ENCODE peak calls at places on chromosome 14, in four cellular contexts. G is A549, D is K562, T is HepG2. J is an unnamed sample.

GRCh38 chr14:35512765-35513164 is 21.2 kb upstream of the INSM2 start:
- DNase-seq in D (no peak), T (no peak), G (no peak), J (no peak)

GRCh38 chr14:105241641-105242040 is 6.7 kb upstream of the BTBD6 start:
- DNase-seq in G (no peak), T (no peak), D (no peak), J (no peak)

GRCh38 chr14:42814817-42815216 is 1208.1 kb downstream of the LRFN5 start:
- DNase-seq in D (no peak), T (no peak), G (no peak), J (no peak)

GRCh38 chr14:70660967-70661871 is 19.5 kb downstream of the TTC9 start:
- DNase-seq in T (no peak), D (no peak), G (no peak), J (no peak)

GRCh38 chr14:29868000-29868399 is 59.6 kb downstream of the PRKD1 start:
- DNase-seq in G (no peak), D (no peak), T (no peak), J (no peak)

GRCh38 chr14:71221119-71221518 is 313.9 kb downstream of the PCNX1 start:
- DNase-seq in T (no peak), G (no peak), D (no peak), J (no peak)

GRCh38 chr14:60723218-60724079 is 702 bp downstream of the SIX4 start:
- DNase-seq in T (no peak), D (peak), G (peak), J (no peak)

GRCh38 chr14:37590810-37591139 is 4.3 kb downstream of the FOXA1 start:
- DNase-seq in T (no peak), G (no peak), D (no peak), J (no peak)

GRCh38 chr14:73789996-73790581 is 61.5 kb upstream of the PTGR2 start:
- DNase-seq in D (no peak), T (no peak), G (no peak), J (no peak)

DNA sequence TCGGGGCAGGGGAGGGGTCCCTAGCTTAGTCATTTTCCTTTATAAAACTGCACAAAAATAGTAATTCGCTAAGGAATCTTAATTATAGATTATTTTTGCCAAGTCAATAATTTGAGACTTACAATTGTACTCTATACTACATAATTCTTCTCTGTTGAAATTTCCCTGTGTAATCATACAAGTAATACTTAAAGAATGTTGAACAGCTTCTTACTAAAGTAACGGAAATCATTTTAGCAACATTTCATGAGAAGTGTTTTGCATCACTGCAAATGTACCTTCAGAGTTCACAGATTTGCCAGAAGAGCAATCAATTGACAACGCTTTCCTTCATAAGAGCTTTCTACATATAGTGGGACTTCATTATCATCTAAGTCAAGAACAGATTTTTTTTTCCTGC is 7.9 kb upstream of the GNG2 start:
- DNase-seq in G (no peak), T (no peak), D (no peak), J (no peak)
- TF ChIP-seq RNF2 in G (no peak), T (no peak), D (no peak), J (no peak)

DNA sequence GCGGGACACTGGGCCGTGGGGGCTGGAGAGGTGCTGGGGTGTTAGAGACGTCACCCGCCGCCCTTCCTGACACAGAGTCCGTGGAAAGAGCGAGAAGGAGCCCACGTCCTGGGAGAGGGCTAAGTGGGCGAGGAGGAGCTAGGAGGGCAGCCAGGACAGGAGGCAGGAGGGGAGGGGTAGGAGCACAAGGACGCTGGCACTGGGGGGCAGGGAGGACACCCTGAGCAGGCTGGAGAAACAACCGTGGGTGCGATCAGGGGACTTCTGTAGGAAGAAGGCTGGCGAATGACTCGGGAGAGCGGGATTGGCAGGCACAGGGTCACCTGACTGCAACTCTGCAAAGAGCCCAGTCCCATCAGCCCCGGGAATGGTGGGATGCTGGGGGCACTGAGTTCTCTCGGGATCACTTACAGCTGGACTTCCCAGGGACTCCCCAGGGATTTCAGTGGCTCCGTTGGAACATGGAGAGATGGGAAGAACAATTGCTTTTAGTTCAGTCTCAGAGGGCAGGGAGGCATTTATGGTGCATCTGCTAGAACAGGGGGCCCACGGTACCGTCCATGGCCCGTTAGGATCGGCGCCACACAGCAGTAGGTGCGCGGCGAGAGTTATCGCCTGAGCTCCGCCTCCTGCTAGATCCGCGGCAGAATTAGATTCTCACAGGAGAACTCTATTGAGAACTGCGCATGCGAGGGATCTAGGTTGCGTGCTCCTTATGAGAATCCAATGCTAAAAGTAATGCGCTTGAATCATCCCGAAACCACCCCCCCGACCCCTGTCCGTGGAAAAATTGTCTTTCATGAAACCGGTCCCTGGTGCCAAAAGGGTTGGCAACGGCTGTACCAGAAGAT is 24.3 kb downstream of the UBR7 start:
- DNase-seq in G (peak), D (no peak), T (no peak), J (no peak)
- TF ChIP-seq RNF2 in G (no peak), D (no peak), T (no peak), J (no peak)

GRCh38 chr14:99688629-99689028 is 4.5 kb downstream of the CYP46A1 start:
- DNase-seq in G (no peak), D (no peak), T (no peak), J (no peak)

GRCh38 chr14:99688210-99688581 is 4.1 kb downstream of the CYP46A1 start:
- DNase-seq in G (no peak), T (no peak), D (no peak), J (no peak)

GRCh38 chr14:99686557-99687283 is 2.6 kb downstream of the CYP46A1 start:
- DNase-seq in T (no peak), D (no peak), G (no peak), J (no peak)

GRCh38 chr14:99689266-99690236 is 5.5 kb downstream of the CYP46A1 start:
- DNase-seq in D (no peak), T (no peak), G (no peak), J (peak)

DNA sequence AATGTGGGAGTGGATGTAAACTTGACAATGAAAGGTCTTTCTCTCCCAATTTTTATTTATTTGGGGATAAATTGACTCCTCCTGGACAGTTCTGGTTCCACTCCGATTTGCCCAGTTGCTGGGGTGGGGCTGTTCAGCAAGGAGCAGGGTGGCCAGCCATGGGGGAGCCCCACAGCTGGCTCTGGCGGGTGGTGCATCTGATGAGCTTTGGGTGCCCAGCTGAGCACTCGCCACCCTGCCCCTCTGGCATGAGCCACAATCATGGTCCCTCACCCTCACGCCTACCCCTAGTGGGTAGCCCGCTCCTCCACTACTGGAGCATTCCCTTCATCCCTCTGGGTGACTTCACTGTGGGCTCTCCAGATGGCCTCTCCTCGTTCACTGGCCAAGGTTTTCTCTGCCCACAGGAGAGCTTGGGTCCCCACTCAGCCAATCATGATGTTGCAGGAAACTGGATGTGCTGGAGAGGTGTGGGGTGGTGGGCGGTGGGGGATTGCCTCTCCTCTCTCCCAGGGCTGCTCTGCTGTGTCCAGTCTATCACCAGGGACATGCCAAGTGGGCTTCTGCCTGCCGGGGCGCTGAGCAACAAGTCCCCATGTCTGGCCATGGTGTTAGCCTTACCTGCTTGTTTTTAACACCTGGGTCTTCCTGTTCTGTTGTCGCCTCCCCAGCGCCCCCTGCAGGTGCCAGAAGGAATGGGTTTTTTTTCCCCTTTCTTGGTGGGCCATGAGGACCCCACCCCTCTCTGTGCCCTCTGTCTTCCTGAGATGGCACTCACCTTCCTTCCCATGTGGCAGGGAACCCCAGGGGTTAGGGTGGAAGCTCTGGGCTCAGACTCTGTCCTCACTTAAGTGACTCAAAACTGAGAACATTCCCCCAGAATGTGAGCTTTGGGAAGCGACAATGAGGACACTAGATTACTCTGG is 3.4 kb downstream of the CYP46A1 start:
- DNase-seq in T (peak), G (no peak), D (peak), J (peak)
- TF ChIP-seq RNF2 in T (no peak), G (no peak), D (no peak), J (no peak)

GRCh38 chr14:103267226-103267625 is 66.8 kb upstream of the EIF5 start:
- DNase-seq in G (no peak), D (no peak), T (no peak), J (no peak)
- TF ChIP-seq RNF2 in G (no peak), D (no peak), T (no peak), J (no peak)

GRCh38 chr14:90651976-90652560 is 164.2 kb downstream of the TTC7B start:
- DNase-seq in T (no peak), G (no peak), D (no peak), J (no peak)
- TF ChIP-seq RNF2 in T (no peak), G (no peak), D (no peak), J (no peak)

GRCh38 chr14:24327303-24327702 is 7.6 kb downstream of the ADCY4 start:
- DNase-seq in T (no peak), D (no peak), G (no peak), J (no peak)
- TF ChIP-seq RNF2 in T (no peak), D (no peak), G (no peak), J (no peak)

J was measured in H1.